ENCODE peak calls at places on chromosomes 12 and 14, in four cellular contexts. One of them, this sample, is unnamed.

GRCh38 chr12:121278450-121279375 is 17.8 kb downstream of the CAMKK2 start:
- DNase-seq in stimulated activated CD4-positive, alpha-beta T cell treated with anti-CD3 and anti-CD28 coated beads, Interleukin-15, amount 100 ng/mL, for 1 hour: no peak
- DNase-seq in iris pigment epithelial cell: no peak
- DNase-seq in endothelial cell: no peak
- DNase-seq in this sample: no peak

GRCh38 chr12:26627335-26627734 is 205.7 kb downstream of the ITPR2 start:
- DNase-seq in endothelial cell: no peak
- DNase-seq in stimulated activated CD4-positive, alpha-beta T cell treated with anti-CD3 and anti-CD28 coated beads, Interleukin-15, amount 100 ng/mL, for 1 hour: no peak
- DNase-seq in iris pigment epithelial cell: peak
- DNase-seq in this sample: no peak

GRCh38 chr12:131010376-131011131 is 56.8 kb downstream of the ADGRD1 start:
- DNase-seq in endothelial cell: no peak
- DNase-seq in stimulated activated CD4-positive, alpha-beta T cell treated with anti-CD3 and anti-CD28 coated beads, Interleukin-15, amount 100 ng/mL, for 1 hour: no peak
- DNase-seq in iris pigment epithelial cell: no peak
- DNase-seq in this sample: no peak

GRCh38 chr14:99754141-99755067 is 38.8 kb upstream of the EML1 start:
- DNase-seq in stimulated activated CD4-positive, alpha-beta T cell treated with anti-CD3 and anti-CD28 coated beads, Interleukin-15, amount 100 ng/mL, for 1 hour: no peak
- DNase-seq in endothelial cell: no peak
- DNase-seq in iris pigment epithelial cell: no peak
- DNase-seq in this sample: no peak

GRCh38 chr12:24848941-24849477 is 99.9 kb downstream of the BCAT1 start:
- DNase-seq in iris pigment epithelial cell: no peak
- DNase-seq in stimulated activated CD4-positive, alpha-beta T cell treated with anti-CD3 and anti-CD28 coated beads, Interleukin-15, amount 100 ng/mL, for 1 hour: no peak
- DNase-seq in endothelial cell: no peak
- DNase-seq in this sample: no peak

GRCh38 chr12:113472191-113473190 is 820 bp upstream of the LHX5 start:
- DNase-seq in stimulated activated CD4-positive, alpha-beta T cell treated with anti-CD3 and anti-CD28 coated beads, Interleukin-15, amount 100 ng/mL, for 1 hour: no peak
- DNase-seq in iris pigment epithelial cell: no peak
- DNase-seq in endothelial cell: no peak
- DNase-seq in this sample: no peak

GRCh38 chr12:5556946-5557673 is 125.2 kb downstream of the NTF3 start:
- DNase-seq in iris pigment epithelial cell: no peak
- DNase-seq in stimulated activated CD4-positive, alpha-beta T cell treated with anti-CD3 and anti-CD28 coated beads, Interleukin-15, amount 100 ng/mL, for 1 hour: no peak
- DNase-seq in endothelial cell: no peak
- DNase-seq in this sample: no peak

GRCh38 chr12:40646891-40647290 is 45.3 kb upstream of the CNTN1 start:
- DNase-seq in endothelial cell: no peak
- DNase-seq in stimulated activated CD4-positive, alpha-beta T cell treated with anti-CD3 and anti-CD28 coated beads, Interleukin-15, amount 100 ng/mL, for 1 hour: no peak
- DNase-seq in iris pigment epithelial cell: no peak
- DNase-seq in this sample: no peak

GRCh38 chr14:89833120-89833521 is 121.4 kb downstream of the EFCAB11 start:
- DNase-seq in stimulated activated CD4-positive, alpha-beta T cell treated with anti-CD3 and anti-CD28 coated beads, Interleukin-15, amount 100 ng/mL, for 1 hour: no peak
- DNase-seq in iris pigment epithelial cell: no peak
- DNase-seq in endothelial cell: no peak
- DNase-seq in this sample: no peak

GRCh38 chr12:23834076-23834475 is 115.4 kb downstream of the SOX5 start:
- DNase-seq in stimulated activated CD4-positive, alpha-beta T cell treated with anti-CD3 and anti-CD28 coated beads, Interleukin-15, amount 100 ng/mL, for 1 hour: no peak
- DNase-seq in iris pigment epithelial cell: no peak
- DNase-seq in endothelial cell: no peak
- DNase-seq in this sample: no peak

GRCh38 chr12:104374806-104375205 is 71.3 kb downstream of the EID3 start:
- DNase-seq in stimulated activated CD4-positive, alpha-beta T cell treated with anti-CD3 and anti-CD28 coated beads, Interleukin-15, amount 100 ng/mL, for 1 hour: no peak
- DNase-seq in endothelial cell: no peak
- DNase-seq in iris pigment epithelial cell: no peak
- DNase-seq in this sample: no peak

GRCh38 chr14:34374998-34375740 is 86.9 kb downstream of the SPTSSA start:
- DNase-seq in endothelial cell: no peak
- DNase-seq in iris pigment epithelial cell: no peak
- DNase-seq in stimulated activated CD4-positive, alpha-beta T cell treated with anti-CD3 and anti-CD28 coated beads, Interleukin-15, amount 100 ng/mL, for 1 hour: no peak
- DNase-seq in this sample: no peak

GRCh38 chr12:109428038-109428629 is 49.0 kb downstream of the KCTD10 start:
- DNase-seq in endothelial cell: peak
- DNase-seq in stimulated activated CD4-positive, alpha-beta T cell treated with anti-CD3 and anti-CD28 coated beads, Interleukin-15, amount 100 ng/mL, for 1 hour: peak
- DNase-seq in iris pigment epithelial cell: peak
- DNase-seq in this sample: peak

GRCh38 chr14:99946652-99947489 is 118.4 kb upstream of the EVL start:
- DNase-seq in endothelial cell: peak
- DNase-seq in iris pigment epithelial cell: no peak
- DNase-seq in stimulated activated CD4-positive, alpha-beta T cell treated with anti-CD3 and anti-CD28 coated beads, Interleukin-15, amount 100 ng/mL, for 1 hour: peak
- DNase-seq in this sample: peak

GRCh38 chr14:95025941-95026340 is 131.4 kb downstream of the DICER1 start:
- DNase-seq in iris pigment epithelial cell: no peak
- DNase-seq in stimulated activated CD4-positive, alpha-beta T cell treated with anti-CD3 and anti-CD28 coated beads, Interleukin-15, amount 100 ng/mL, for 1 hour: no peak
- DNase-seq in endothelial cell: no peak
- DNase-seq in this sample: no peak

GRCh38 chr12:43969882-43970281 is 134.0 kb downstream of the TMEM117 start:
- DNase-seq in stimulated activated CD4-positive, alpha-beta T cell treated with anti-CD3 and anti-CD28 coated beads, Interleukin-15, amount 100 ng/mL, for 1 hour: no peak
- DNase-seq in endothelial cell: no peak
- DNase-seq in iris pigment epithelial cell: peak
- DNase-seq in this sample: no peak

GRCh38 chr12:107014050-107014449 is 27.1 kb upstream of the MTERF2 start:
- DNase-seq in endothelial cell: no peak
- DNase-seq in iris pigment epithelial cell: no peak
- DNase-seq in stimulated activated CD4-positive, alpha-beta T cell treated with anti-CD3 and anti-CD28 coated beads, Interleukin-15, amount 100 ng/mL, for 1 hour: no peak
- DNase-seq in this sample: no peak

GRCh38 chr12:119659289-119659897 is 8.5 kb upstream of the PRKAB1 start:
- DNase-seq in endothelial cell: peak
- DNase-seq in stimulated activated CD4-positive, alpha-beta T cell treated with anti-CD3 and anti-CD28 coated beads, Interleukin-15, amount 100 ng/mL, for 1 hour: no peak
- DNase-seq in iris pigment epithelial cell: no peak
- DNase-seq in this sample: no peak

This sample was measured in activated CD4-positive, CD25-positive, alpha-beta regulatory T cell.